ENCODE peak calls at places on chromosomes 16 and 17, in five cellular contexts. Q is esophagus squamous epithelium, K is upper lobe of right lung, P is lower leg skin, A is retinal pigment epithelial cell. H is an unnamed sample.

GRCh38 chr16:9151597-9151996 is 60.2 kb downstream of the HAPSTR1 start:
- DNase-seq in K (no peak), A (no peak), P (no peak), Q (no peak), H (no peak)

GRCh38 chr17:38333635-38334295 is 10.0 kb downstream of the GPR179 start:
- DNase-seq in A (no peak), P (no peak), K (no peak), Q (no peak), H (no peak)

GRCh38 chr16:50300942-50301625 is 34.7 kb downstream of the ADCY7 start:
- DNase-seq in Q (no peak), K (peak), A (no peak), P (no peak), H (no peak)

GRCh38 chr17:68821860-68822693 is 133.1 kb downstream of the ABCA8 start:
- DNase-seq in K (no peak), Q (no peak), A (peak), P (no peak), H (peak)

GRCh38 chr17:73802871-73803270 is 158.6 kb upstream of the SDK2 start:
- DNase-seq in Q (no peak), K (no peak), A (no peak), P (no peak), H (no peak)

GRCh38 chr16:70676571-70677498 is 9.0 kb downstream of the MTSS2 start:
- DNase-seq in A (no peak), K (peak), P (no peak), Q (no peak), H (no peak)

GRCh38 chr17:42342242-42343008 is 45.8 kb downstream of the STAT3 start:
- DNase-seq in Q (no peak), K (no peak), P (no peak), A (no peak), H (no peak)

GRCh38 chr17:16432017-16432416 is 16.6 kb downstream of the TRPV2 start:
- DNase-seq in P (no peak), A (no peak), K (no peak), Q (no peak), H (no peak)

GRCh38 chr16:57563487-57563750 is 21.0 kb downstream of the ADGRG5 start:
- DNase-seq in K (no peak), A (no peak), P (no peak), Q (no peak), H (no peak)

GRCh38 chr16:11586856-11587642 is at the start of gene LITAF:
- DNase-seq in A (no peak), K (peak), P (no peak), Q (no peak), H (no peak)

GRCh38 chr17:7656958-7657715 is 6.4 kb downstream of the ATP1B2 start:
- DNase-seq in Q (no peak), K (no peak), P (no peak), A (no peak), H (no peak)

GRCh38 chr16:71610936-71611871 is 14.8 kb upstream of the MARVELD3 start:
- DNase-seq in Q (no peak), A (no peak), K (peak), P (no peak), H (no peak)

GRCh38 chr17:70076189-70076588 is 1.2 kb downstream of the KCNJ16 start:
- DNase-seq in K (no peak), Q (no peak), A (no peak), P (no peak), H (no peak)

GRCh38 chr17:5019475-5019956 is 15.7 kb downstream of the SLC52A1 start:
- DNase-seq in Q (no peak), A (no peak), P (no peak), K (no peak), H (no peak)

GRCh38 chr16:14378684-14379467 is 251.2 kb downstream of the PARN start:
- DNase-seq in Q (no peak), K (no peak), A (no peak), P (no peak), H (no peak)

GRCh38 chr17:48261297-48261880 is 153.8 kb downstream of the SNX11 start:
- DNase-seq in K (no peak), P (no peak), A (no peak), Q (no peak), H (no peak)

GRCh38 chr17:78852709-78853111 is 12.1 kb upstream of the USP36 start:
- DNase-seq in P (no peak), K (no peak), Q (no peak), A (no peak), H (no peak)

GRCh38 chr17:77555110-77555509 is 403.4 kb upstream of the TNRC6C start:
- DNase-seq in P (no peak), Q (no peak), A (no peak), K (no peak), H (no peak)

GRCh38 chr16:5025171-5025632 is 8.5 kb downstream of the NAGPA start:
- DNase-seq in A (no peak), Q (no peak), P (no peak), K (no peak), H (no peak)
- TF ChIP-seq CTCF in A (peak), Q (no peak), P (no peak), K (peak), H (peak)

GRCh38 chr16:87391324-87391949 is 699 bp upstream of the MAP1LC3B start:
- DNase-seq in K (peak), A (no peak), P (peak), Q (no peak), H (no peak)

GRCh38 chr16:87389245-87389644 is 2.9 kb upstream of the MAP1LC3B start:
- DNase-seq in A (no peak), P (no peak), Q (no peak), K (no peak), H (no peak)

GRCh38 chr16:87388818-87389134 is 3.4 kb upstream of the MAP1LC3B start:
- DNase-seq in A (no peak), Q (no peak), K (no peak), P (no peak), H (no peak)

GRCh38 chr16:87390641-87391323 is 1.4 kb upstream of the MAP1LC3B start:
- DNase-seq in K (no peak), P (no peak), A (no peak), Q (no peak), H (no peak)

DNA sequence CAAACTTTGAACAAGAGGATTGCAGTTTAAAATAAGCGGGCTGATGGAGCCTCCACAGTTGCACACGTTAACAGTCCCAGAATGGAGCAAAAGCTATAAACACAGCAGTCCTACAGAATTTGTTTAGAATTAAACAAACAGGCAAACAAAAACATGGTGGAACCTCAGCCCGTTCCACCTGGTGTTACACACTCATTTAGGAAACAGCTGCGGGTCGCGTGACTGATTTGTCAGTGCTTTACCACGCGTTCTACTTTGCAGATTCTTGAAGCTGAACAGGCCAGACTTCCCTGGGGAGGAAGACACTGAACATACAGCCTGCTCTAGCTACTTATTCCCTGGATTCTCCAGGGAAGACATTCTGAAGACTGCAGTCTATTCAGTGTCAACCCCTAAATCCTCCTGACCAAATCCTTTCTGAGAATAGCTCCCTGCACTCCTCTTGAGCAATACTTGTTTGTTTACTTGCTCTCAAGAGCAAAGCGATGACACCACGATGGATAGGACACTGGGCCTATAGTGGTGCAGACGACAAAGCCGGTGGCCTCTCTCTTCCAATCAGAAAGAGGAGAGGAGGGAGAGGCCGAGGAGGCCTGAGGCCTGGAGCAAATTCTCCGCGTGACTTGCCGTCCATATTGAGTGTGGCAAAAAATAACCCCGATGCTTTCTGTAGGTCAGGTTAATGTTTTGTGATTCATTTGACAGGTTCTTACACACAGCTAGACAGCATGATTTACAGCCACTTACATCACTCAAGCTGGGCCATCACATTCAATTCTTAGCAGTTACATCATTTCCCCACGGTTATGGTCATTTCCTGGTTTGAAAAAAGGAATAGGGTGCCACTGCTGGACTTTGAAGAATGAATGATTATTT is 4.0 kb upstream of the MAP1LC3B start:
- DNase-seq in A (peak), Q (peak), K (peak), P (peak), H (peak)
- H3K4me3 ChIP-seq in A (peak), Q (peak), K (peak), P (no peak), H (no peak)

DNA sequence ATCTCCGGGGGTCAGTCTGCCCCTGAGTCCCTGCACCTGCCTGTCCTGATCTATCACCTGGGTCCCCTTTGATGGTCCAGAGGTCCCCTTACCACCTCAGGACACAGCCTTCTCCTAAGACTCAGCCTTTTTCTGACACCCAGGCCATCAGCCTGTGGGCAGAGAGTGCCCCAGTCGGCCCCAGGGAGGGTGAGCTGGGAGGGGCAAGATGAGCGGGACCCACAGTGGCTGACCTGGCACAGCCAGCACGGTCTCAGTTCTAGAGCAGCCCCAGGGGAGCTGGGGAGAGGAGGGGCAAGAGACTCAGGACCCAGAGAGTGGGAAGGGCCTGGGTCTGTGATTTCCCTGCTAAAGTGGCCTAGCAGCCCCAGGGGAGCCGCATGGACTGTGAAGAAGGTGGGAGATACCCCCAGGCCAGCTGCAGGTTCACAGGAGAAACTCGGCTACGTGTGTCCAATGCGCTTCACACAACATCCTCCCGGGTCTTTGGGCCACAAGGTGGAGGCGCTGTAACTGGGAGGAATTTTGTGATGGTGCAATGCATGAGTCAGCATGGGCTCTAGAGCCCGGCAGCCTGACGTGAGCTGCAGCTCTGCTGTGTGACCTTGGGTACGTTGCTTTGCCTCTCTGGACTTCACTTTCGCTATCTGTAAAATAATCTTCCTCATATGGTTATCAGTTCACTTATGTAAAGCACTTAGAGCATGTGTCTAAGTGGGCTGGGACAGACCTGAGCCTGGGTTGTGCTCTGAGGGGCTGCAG is 67.2 kb upstream of the LHX1 start:
- DNase-seq in P (no peak), K (no peak), Q (no peak), A (no peak), H (no peak)
- TF ChIP-seq CTCF in P (no peak), K (no peak), Q (no peak), A (no peak), H (no peak)

GRCh38 chr17:63286254-63286653 is 159.9 kb downstream of the CYB561 start:
- DNase-seq in K (no peak), Q (no peak), P (no peak), A (no peak), H (no peak)
- H3K4me3 ChIP-seq in K (no peak), Q (no peak), P (no peak), A (no peak), H (no peak)

DNA sequence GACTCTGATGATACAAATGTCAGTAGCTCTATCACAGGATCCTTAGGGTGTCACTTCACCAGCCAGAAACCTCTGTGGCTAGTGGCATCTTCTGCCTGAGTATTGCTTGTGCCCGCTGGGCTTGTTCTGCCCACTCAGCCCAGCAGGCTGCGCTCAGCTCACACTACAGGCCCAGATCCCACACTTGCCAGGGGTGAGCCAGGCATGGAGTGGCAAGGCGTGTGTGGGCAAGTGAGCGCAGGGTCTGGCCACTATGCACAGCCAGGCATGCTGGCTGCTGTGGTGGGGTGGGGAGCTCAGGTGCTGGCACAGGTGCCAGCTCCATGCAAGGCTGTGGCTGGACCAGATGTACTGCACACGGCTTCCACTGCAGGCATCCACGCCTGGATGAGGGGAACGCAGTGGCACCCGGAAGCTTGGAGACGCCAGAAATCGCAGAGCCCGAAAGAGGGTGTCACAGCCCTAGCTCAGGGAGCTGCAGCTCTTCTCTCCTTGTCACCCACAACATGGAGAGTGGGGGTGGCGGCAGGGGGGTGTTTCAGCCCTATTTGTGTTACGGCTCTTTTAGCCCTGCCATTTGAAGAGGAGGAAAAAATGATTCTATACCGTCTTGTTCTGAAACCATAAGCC is 10.2 kb downstream of the CFAP97D1 start:
- DNase-seq in P (no peak), A (no peak), Q (no peak), K (no peak), H (no peak)
- TF ChIP-seq CTCF in P (no peak), A (peak), Q (peak), K (peak), H (peak)

GRCh38 chr16:28537076-28537475 is 1.7 kb downstream of the NUPR1 start:
- DNase-seq in P (peak), A (no peak), K (no peak), Q (no peak), H (no peak)

GRCh38 chr16:28543072-28543471 is 4.3 kb upstream of the NUPR1 start:
- DNase-seq in A (no peak), P (peak), K (peak), Q (no peak), H (no peak)

GRCh38 chr16:28538733-28539596 is at the start of gene NUPR1:
- DNase-seq in Q (peak), K (peak), A (peak), P (peak), H (peak)

GRCh38 chr16:28534542-28535373 is 4.0 kb downstream of the NUPR1 start:
- DNase-seq in Q (no peak), A (no peak), P (peak), K (peak), H (no peak)

GRCh38 chr16:28537964-28538732 is 626 bp downstream of the NUPR1 start:
- DNase-seq in A (no peak), K (peak), Q (no peak), P (no peak), H (no peak)
- H3K4me3 ChIP-seq in A (peak), K (peak), Q (peak), P (peak), H (peak)